ENCODE peak calls at places on chromosomes 12 and 14, in nine cellular contexts. One of them, this sample, is unnamed.

GRCh38 chr12:121805171-121805687 is 1.4 kb downstream of the SETD1B start:
- DNase-seq in KBM-7: peak; percentile 52
- DNase-seq in IMR-90: no peak
- DNase-seq in nucleus accumbens: no peak
- DNase-seq in activated CD4-positive, alpha-beta T cell treated with anti-CD3 and anti-CD28 coated beads, Interleukin-2, amount 10 ng/mL, durations not matched to agents 24 days and 14 days: peak; percentile 74
- DNase-seq in NCI-H1417: peak; percentile 70
- DNase-seq in foreskin melanocyte: no peak
- DNase-seq in iris pigment epithelial cell: peak; percentile 25
- DNase-seq in posterior cingulate gyrus: no peak
- DNase-seq in this sample: no peak

GRCh38 chr12:94244165-94245133 is 96.1 kb downstream of the PLXNC1 start:
- DNase-seq in KBM-7: peak; percentile 96
- DNase-seq in IMR-90: no peak
- DNase-seq in posterior cingulate gyrus: no peak
- DNase-seq in NCI-H1417: no peak
- DNase-seq in iris pigment epithelial cell: no peak
- DNase-seq in activated CD4-positive, alpha-beta T cell treated with anti-CD3 and anti-CD28 coated beads, Interleukin-2, amount 10 ng/mL, durations not matched to agents 24 days and 14 days: peak; percentile 80
- DNase-seq in nucleus accumbens: no peak
- DNase-seq in foreskin melanocyte: no peak
- DNase-seq in this sample: no peak

GRCh38 chr12:121240484-121241202 is 30.7 kb downstream of the P2RX4 start:
- DNase-seq in NCI-H1417: no peak
- DNase-seq in nucleus accumbens: peak; percentile 23
- DNase-seq in iris pigment epithelial cell: peak; percentile 46
- DNase-seq in posterior cingulate gyrus: peak; percentile 25
- DNase-seq in KBM-7: peak; percentile 78
- DNase-seq in foreskin melanocyte: no peak
- DNase-seq in activated CD4-positive, alpha-beta T cell treated with anti-CD3 and anti-CD28 coated beads, Interleukin-2, amount 10 ng/mL, durations not matched to agents 24 days and 14 days: peak; percentile 95
- DNase-seq in IMR-90: no peak
- DNase-seq in this sample: no peak

GRCh38 chr12:14769462-14769836 is 33.8 kb downstream of the WBP11 start:
- DNase-seq in posterior cingulate gyrus: no peak
- DNase-seq in IMR-90: peak; percentile 20
- DNase-seq in nucleus accumbens: no peak
- DNase-seq in NCI-H1417: no peak
- DNase-seq in iris pigment epithelial cell: peak; percentile 27
- DNase-seq in activated CD4-positive, alpha-beta T cell treated with anti-CD3 and anti-CD28 coated beads, Interleukin-2, amount 10 ng/mL, durations not matched to agents 24 days and 14 days: no peak
- DNase-seq in foreskin melanocyte: no peak
- DNase-seq in KBM-7: no peak
- DNase-seq in this sample: no peak

GRCh38 chr14:89425931-89426330 is 8.9 kb upstream of the FOXN3 start:
- DNase-seq in foreskin melanocyte: peak; percentile 85
- DNase-seq in iris pigment epithelial cell: peak; percentile 98
- DNase-seq in nucleus accumbens: no peak
- DNase-seq in IMR-90: peak; percentile 99
- DNase-seq in NCI-H1417: no peak
- DNase-seq in posterior cingulate gyrus: no peak
- DNase-seq in activated CD4-positive, alpha-beta T cell treated with anti-CD3 and anti-CD28 coated beads, Interleukin-2, amount 10 ng/mL, durations not matched to agents 24 days and 14 days: no peak
- DNase-seq in KBM-7: no peak
- DNase-seq in this sample: no peak

GRCh38 chr12:57740656-57741412 is 2.3 kb upstream of the AGAP2 start:
- DNase-seq in nucleus accumbens: peak; percentile 60
- DNase-seq in KBM-7: peak; percentile 93
- DNase-seq in foreskin melanocyte: no peak
- DNase-seq in NCI-H1417: peak; percentile 37
- DNase-seq in iris pigment epithelial cell: no peak
- DNase-seq in IMR-90: no peak
- DNase-seq in posterior cingulate gyrus: no peak
- DNase-seq in activated CD4-positive, alpha-beta T cell treated with anti-CD3 and anti-CD28 coated beads, Interleukin-2, amount 10 ng/mL, durations not matched to agents 24 days and 14 days: peak; percentile 95
- DNase-seq in this sample: no peak

GRCh38 chr14:69325646-69326265 is 65.8 kb downstream of the GALNT16 start:
- DNase-seq in KBM-7: no peak
- DNase-seq in NCI-H1417: no peak
- DNase-seq in nucleus accumbens: no peak
- DNase-seq in iris pigment epithelial cell: no peak
- DNase-seq in foreskin melanocyte: no peak
- DNase-seq in IMR-90: no peak
- DNase-seq in posterior cingulate gyrus: no peak
- DNase-seq in activated CD4-positive, alpha-beta T cell treated with anti-CD3 and anti-CD28 coated beads, Interleukin-2, amount 10 ng/mL, durations not matched to agents 24 days and 14 days: no peak
- DNase-seq in this sample: no peak

GRCh38 chr14:23347406-23348296 is 5.0 kb downstream of the SLC22A17 start:
- DNase-seq in activated CD4-positive, alpha-beta T cell treated with anti-CD3 and anti-CD28 coated beads, Interleukin-2, amount 10 ng/mL, durations not matched to agents 24 days and 14 days: no peak
- DNase-seq in KBM-7: no peak
- DNase-seq in nucleus accumbens: no peak
- DNase-seq in posterior cingulate gyrus: no peak
- DNase-seq in foreskin melanocyte: no peak
- DNase-seq in iris pigment epithelial cell: no peak
- DNase-seq in IMR-90: no peak
- DNase-seq in NCI-H1417: no peak
- DNase-seq in this sample: no peak

GRCh38 chr12:55698965-55699364 is 8.7 kb downstream of the ITGA7 start:
- DNase-seq in nucleus accumbens: no peak
- DNase-seq in IMR-90: no peak
- DNase-seq in KBM-7: no peak
- DNase-seq in foreskin melanocyte: no peak
- DNase-seq in activated CD4-positive, alpha-beta T cell treated with anti-CD3 and anti-CD28 coated beads, Interleukin-2, amount 10 ng/mL, durations not matched to agents 24 days and 14 days: no peak
- DNase-seq in NCI-H1417: no peak
- DNase-seq in posterior cingulate gyrus: no peak
- DNase-seq in iris pigment epithelial cell: no peak
- DNase-seq in this sample: no peak

GRCh38 chr12:16611146-16611545 is 5.2 kb upstream of the LMO3 start:
- DNase-seq in posterior cingulate gyrus: no peak
- DNase-seq in foreskin melanocyte: no peak
- DNase-seq in IMR-90: no peak
- DNase-seq in activated CD4-positive, alpha-beta T cell treated with anti-CD3 and anti-CD28 coated beads, Interleukin-2, amount 10 ng/mL, durations not matched to agents 24 days and 14 days: no peak
- DNase-seq in iris pigment epithelial cell: no peak
- DNase-seq in NCI-H1417: peak; percentile 87
- DNase-seq in nucleus accumbens: no peak
- DNase-seq in KBM-7: no peak
- DNase-seq in this sample: no peak

GRCh38 chr12:69900720-69901131 is 75.7 kb downstream of the MYRFL start:
- DNase-seq in iris pigment epithelial cell: peak; percentile 67
- DNase-seq in activated CD4-positive, alpha-beta T cell treated with anti-CD3 and anti-CD28 coated beads, Interleukin-2, amount 10 ng/mL, durations not matched to agents 24 days and 14 days: peak; percentile 87
- DNase-seq in posterior cingulate gyrus: peak; percentile 76
- DNase-seq in KBM-7: peak; percentile 66
- DNase-seq in NCI-H1417: peak; percentile 85
- DNase-seq in IMR-90: peak; percentile 54
- DNase-seq in foreskin melanocyte: peak; percentile 19
- DNase-seq in nucleus accumbens: peak; percentile 62
- DNase-seq in this sample: peak; percentile 59

GRCh38 chr12:81468206-81468605 is 290.9 kb downstream of the PPFIA2 start:
- DNase-seq in nucleus accumbens: peak; percentile 13
- DNase-seq in foreskin melanocyte: no peak
- DNase-seq in activated CD4-positive, alpha-beta T cell treated with anti-CD3 and anti-CD28 coated beads, Interleukin-2, amount 10 ng/mL, durations not matched to agents 24 days and 14 days: no peak
- DNase-seq in iris pigment epithelial cell: peak; percentile 45
- DNase-seq in posterior cingulate gyrus: no peak
- DNase-seq in IMR-90: peak; percentile 1
- DNase-seq in NCI-H1417: no peak
- DNase-seq in KBM-7: no peak
- DNase-seq in this sample: peak; percentile 37

This sample was measured in hippocampal formation.